ENCODE peak calls at places on chromosomes 7 and 10, in nine cellular contexts. X is glutamatergic neuron; Z is HT-29; F is lung; B is CD4-positive, alpha-beta T cell; W is occipital lobe; V is stimulated activated CD8-positive, alpha-beta memory T cell treated with anti-CD3 and anti-CD28 coated beads, Interleukin-7, amount 100 ng/mL, for 1 hour; A is AG09319; O is stomach. U is an unnamed sample.

GRCh38 chr10:70250956-70251680 is 17.9 kb upstream of the PPA1 start:
- DNase-seq in B (no peak), X (no peak), F (no peak), Z (no peak), W (peak), O (no peak), A (no peak), V (no peak), U (no peak)

GRCh38 chr10:114713525-114713924 is 55.5 kb upstream of the ABLIM1 start:
- DNase-seq in O (no peak), B (no peak), V (no peak), A (no peak), Z (no peak), W (no peak), X (no peak), F (no peak), U (no peak)

GRCh38 chr7:636396-636795 is 90.1 kb upstream of the DNAAF5 start:
- DNase-seq in V (peak), F (no peak), O (peak), Z (peak), B (peak), X (peak), W (no peak), A (no peak), U (peak)

GRCh38 chr7:30140456-30140855 is 5.7 kb downstream of the MTURN start:
- DNase-seq in X (no peak), B (no peak), O (no peak), F (no peak), A (no peak), Z (no peak), W (no peak), V (no peak), U (no peak)

GRCh38 chr7:4102231-4102841 is 579.8 kb upstream of the FOXK1 start:
- DNase-seq in X (no peak), V (no peak), B (no peak), Z (no peak), W (no peak), O (no peak), F (no peak), A (no peak), U (no peak)

GRCh38 chr7:20785211-20786048 is 1.3 kb downstream of the SP8 start:
- DNase-seq in O (peak), W (no peak), Z (no peak), A (no peak), F (no peak), X (peak), V (no peak), B (no peak), U (no peak)

GRCh38 chr7:45711161-45711490 is 137.0 kb downstream of the ADCY1 start:
- DNase-seq in Z (no peak), O (no peak), B (no peak), F (peak), X (no peak), V (no peak), W (no peak), A (no peak), U (no peak)

GRCh38 chr10:35563266-35563891 is 41.8 kb upstream of the GJD4 start:
- DNase-seq in B (peak), V (no peak), W (no peak), X (peak), Z (peak), A (peak), O (peak), F (peak), U (peak)

GRCh38 chr10:84329094-84329611 is 764 bp downstream of the CCSER2 start:
- DNase-seq in W (peak), A (no peak), X (peak), B (peak), V (no peak), F (no peak), O (no peak), Z (peak), U (peak)

GRCh38 chr10:33227489-33227888 is 107.0 kb downstream of the NRP1 start:
- DNase-seq in O (no peak), Z (no peak), W (no peak), F (no peak), V (no peak), A (no peak), B (no peak), X (no peak), U (no peak)

GRCh38 chr10:110411047-110411410 is 86.7 kb upstream of the DUSP5 start:
- DNase-seq in X (no peak), O (no peak), W (no peak), F (no peak), Z (no peak), A (no peak), B (no peak), V (no peak), U (no peak)

GRCh38 chr7:45182856-45183710 is 25.5 kb downstream of the RAMP3 start:
- DNase-seq in O (no peak), V (no peak), F (no peak), B (no peak), Z (no peak), A (no peak), X (no peak), W (no peak), U (no peak)

GRCh38 chr10:48598243-48598935 is 6.5 kb downstream of the ARHGAP22 start:
- DNase-seq in W (peak), V (no peak), Z (no peak), A (no peak), X (no peak), F (peak), B (no peak), O (no peak), U (no peak)

GRCh38 chr7:148834605-148835004 is 49.5 kb downstream of the EZH2 start:
- DNase-seq in V (no peak), W (no peak), F (no peak), Z (no peak), A (no peak), O (no peak), B (no peak), X (no peak), U (no peak)

GRCh38 chr10:4051011-4051407 is 266.0 kb upstream of the KLF6 start:
- DNase-seq in A (no peak), V (no peak), O (no peak), X (no peak), B (no peak), W (no peak), Z (peak), F (no peak), U (no peak)